ENCODE peak calls at places on chromosomes 11 and 22, in four cellular contexts. One of them, this sample, is unnamed.

GRCh38 chr11:128559496-128560103 is 27.8 kb downstream of the ETS1 start:
- DNase-seq in EL: no peak
- DNase-seq in HS-5: no peak
- DNase-seq in neuronal stem cell: no peak
- DNase-seq in this sample: no peak

GRCh38 chr22:20656902-20657836 is 116.7 kb upstream of the SERPIND1 start:
- DNase-seq in EL: no peak
- DNase-seq in HS-5: no peak
- DNase-seq in neuronal stem cell: no peak
- DNase-seq in this sample: no peak

GRCh38 chr11:129974237-129974636 is 28.4 kb downstream of the PRDM10 start:
- DNase-seq in EL: no peak
- DNase-seq in HS-5: no peak
- DNase-seq in neuronal stem cell: no peak
- DNase-seq in this sample: no peak

GRCh38 chr11:9761441-9761945 is 97.6 kb downstream of the SWAP70 start:
- DNase-seq in EL: no peak
- DNase-seq in HS-5: no peak
- DNase-seq in neuronal stem cell: no peak
- DNase-seq in this sample: no peak

GRCh38 chr11:10906521-10906920 is 48.7 kb upstream of the ZBED5 start:
- DNase-seq in EL: peak
- DNase-seq in HS-5: no peak
- DNase-seq in neuronal stem cell: no peak
- DNase-seq in this sample: no peak

GRCh38 chr11:109994896-109995295 is 98.3 kb upstream of the ZC3H12C start:
- DNase-seq in EL: no peak
- DNase-seq in HS-5: no peak
- DNase-seq in neuronal stem cell: no peak
- DNase-seq in this sample: no peak

GRCh38 chr11:25593221-25593620 is 738.7 kb upstream of the ANO3 start:
- DNase-seq in EL: no peak
- DNase-seq in HS-5: no peak
- DNase-seq in neuronal stem cell: no peak
- DNase-seq in this sample: no peak

GRCh38 chr11:118605116-118605867 is 2.1 kb upstream of the PHLDB1 start:
- DNase-seq in EL: peak
- DNase-seq in HS-5: no peak
- DNase-seq in neuronal stem cell: no peak
- DNase-seq in this sample: no peak

GRCh38 chr11:73907191-73907590 is 30.4 kb downstream of the PAAF1 start:
- DNase-seq in EL: peak
- DNase-seq in HS-5: peak
- DNase-seq in neuronal stem cell: no peak
- DNase-seq in this sample: no peak

GRCh38 chr11:409008-409599 is 5.7 kb downstream of the SIGIRR start:
- DNase-seq in EL: no peak
- DNase-seq in HS-5: no peak
- DNase-seq in neuronal stem cell: no peak
- DNase-seq in this sample: no peak

GRCh38 chr11:1470681-1471611 is 15.6 kb downstream of the MOB2 start:
- DNase-seq in EL: no peak
- DNase-seq in HS-5: no peak
- DNase-seq in neuronal stem cell: no peak
- DNase-seq in this sample: no peak

GRCh38 chr11:110710520-110711381 is 1.5 kb downstream of the ARHGAP20 start:
- DNase-seq in EL: peak
- DNase-seq in HS-5: no peak
- DNase-seq in neuronal stem cell: no peak
- DNase-seq in this sample: no peak

GRCh38 chr22:32764330-32765116 is 37.0 kb upstream of the TIMP3 start:
- DNase-seq in EL: peak
- DNase-seq in HS-5: no peak
- DNase-seq in neuronal stem cell: no peak
- DNase-seq in this sample: no peak

GRCh38 chr11:116852261-116853125 is 15.1 kb upstream of the APOA1 start:
- DNase-seq in EL: peak
- DNase-seq in HS-5: no peak
- DNase-seq in neuronal stem cell: no peak
- DNase-seq in this sample: peak

GRCh38 chr22:36274547-36274946 is 21.6 kb downstream of the APOL1 start:
- DNase-seq in EL: no peak
- DNase-seq in HS-5: no peak
- DNase-seq in neuronal stem cell: no peak
- DNase-seq in this sample: no peak

GRCh38 chr11:47924184-47924671 is 56.1 kb upstream of the PTPRJ start:
- DNase-seq in EL: peak
- DNase-seq in HS-5: no peak
- DNase-seq in neuronal stem cell: no peak
- DNase-seq in this sample: no peak

GRCh38 chr22:50529416-50530279 is at the start of gene TYMP:
- DNase-seq in EL: peak
- DNase-seq in HS-5: no peak
- DNase-seq in neuronal stem cell: no peak
- DNase-seq in this sample: no peak

GRCh38 chr22:45460288-45461109 is 42.2 kb upstream of the FBLN1 start:
- DNase-seq in EL: no peak
- DNase-seq in HS-5: no peak
- DNase-seq in neuronal stem cell: no peak
- DNase-seq in this sample: no peak

GRCh38 chr22:33640900-33641299 is 279.4 kb downstream of the LARGE1 start:
- DNase-seq in EL: no peak
- DNase-seq in HS-5: no peak
- DNase-seq in neuronal stem cell: no peak
- DNase-seq in this sample: no peak

GRCh38 chr11:78048561-78048960 is 15.1 kb upstream of the THRSP start:
- DNase-seq in EL: no peak
- DNase-seq in HS-5: no peak
- DNase-seq in neuronal stem cell: no peak
- DNase-seq in this sample: no peak

GRCh38 chr11:120564573-120565301 is 53.2 kb downstream of the GRIK4 start:
- DNase-seq in EL: peak
- DNase-seq in HS-5: no peak
- DNase-seq in neuronal stem cell: peak
- DNase-seq in this sample: no peak

GRCh38 chr22:35191412-35191811 is 65.9 kb upstream of the HMGXB4 start:
- DNase-seq in EL: peak
- DNase-seq in HS-5: peak
- DNase-seq in neuronal stem cell: no peak
- DNase-seq in this sample: no peak

GRCh38 chr22:48868554-48868953 is 959.1 kb downstream of the BRD1 start:
- DNase-seq in EL: no peak
- DNase-seq in HS-5: no peak
- DNase-seq in neuronal stem cell: no peak
- DNase-seq in this sample: no peak

GRCh38 chr11:66365711-66366619 is 5.6 kb downstream of the SLC29A2 start:
- DNase-seq in EL: no peak
- DNase-seq in HS-5: no peak
- DNase-seq in neuronal stem cell: no peak
- DNase-seq in this sample: no peak

GRCh38 chr11:10473371-10473770 is 18.3 kb downstream of the AMPD3 start:
- DNase-seq in EL: no peak
- DNase-seq in HS-5: no peak
- DNase-seq in neuronal stem cell: no peak
- DNase-seq in this sample: no peak

GRCh38 chr11:93225642-93226041 is 27.9 kb upstream of the SLC36A4 start:
- DNase-seq in EL: peak
- DNase-seq in HS-5: no peak
- DNase-seq in neuronal stem cell: no peak
- DNase-seq in this sample: no peak

GRCh38 chr11:72789493-72790131 is 4.2 kb downstream of the STARD10 start:
- DNase-seq in EL: peak
- DNase-seq in HS-5: no peak
- DNase-seq in neuronal stem cell: no peak
- DNase-seq in this sample: no peak

This sample was measured in DND-41.